ENCODE peak calls at places on chromosomes 3 and 15, in five cellular contexts. Y is OCI-LY7; N is psoas muscle; H is activated CD8-positive, alpha-beta T cell treated with anti-CD3 and anti-CD28 coated beads for 36 hours; I is GM12865. P is an unnamed sample.

GRCh38 chr3:122357828-122358617 is 25.0 kb downstream of the MIX23 start:
- DNase-seq in N (no peak), H (no peak), Y (no peak), I (no peak), P (no peak)

GRCh38 chr3:188233320-188233719 is 79.4 kb downstream of the LPP start:
- DNase-seq in H (no peak), N (no peak), Y (no peak), I (no peak), P (no peak)

GRCh38 chr3:37986479-37987314 is 3.9 kb upstream of the VILL start:
- DNase-seq in N (no peak), I (no peak), Y (no peak), H (no peak), P (no peak)

GRCh38 chr3:111714305-111714704 is 119.2 kb upstream of the ZBED2 start:
- DNase-seq in I (no peak), H (no peak), Y (no peak), N (no peak), P (no peak)

GRCh38 chr3:59436164-59436958 is 386.5 kb upstream of the CFAP20DC start:
- DNase-seq in H (no peak), Y (no peak), I (no peak), N (no peak), P (no peak)

GRCh38 chr15:92839696-92840095 is 60.4 kb upstream of the CHD2 start:
- DNase-seq in N (no peak), I (peak), Y (peak), H (peak), P (no peak)

GRCh38 chr3:14537590-14538450 is 2.3 kb downstream of the GRIP2 start:
- DNase-seq in N (peak), I (peak), Y (peak), H (peak), P (no peak)

GRCh38 chr3:4752201-4753072 is 226.8 kb upstream of the BHLHE40 start:
- DNase-seq in N (no peak), H (no peak), I (no peak), Y (no peak), P (no peak)

GRCh38 chr15:27271258-27271657 is 300.3 kb downstream of the GABRG3 start:
- DNase-seq in I (no peak), H (no peak), Y (no peak), N (no peak), P (no peak)

GRCh38 chr3:178078933-178079332 is 457.3 kb upstream of the KCNMB2 start:
- DNase-seq in N (no peak), I (no peak), H (no peak), Y (no peak), P (no peak)

DNA sequence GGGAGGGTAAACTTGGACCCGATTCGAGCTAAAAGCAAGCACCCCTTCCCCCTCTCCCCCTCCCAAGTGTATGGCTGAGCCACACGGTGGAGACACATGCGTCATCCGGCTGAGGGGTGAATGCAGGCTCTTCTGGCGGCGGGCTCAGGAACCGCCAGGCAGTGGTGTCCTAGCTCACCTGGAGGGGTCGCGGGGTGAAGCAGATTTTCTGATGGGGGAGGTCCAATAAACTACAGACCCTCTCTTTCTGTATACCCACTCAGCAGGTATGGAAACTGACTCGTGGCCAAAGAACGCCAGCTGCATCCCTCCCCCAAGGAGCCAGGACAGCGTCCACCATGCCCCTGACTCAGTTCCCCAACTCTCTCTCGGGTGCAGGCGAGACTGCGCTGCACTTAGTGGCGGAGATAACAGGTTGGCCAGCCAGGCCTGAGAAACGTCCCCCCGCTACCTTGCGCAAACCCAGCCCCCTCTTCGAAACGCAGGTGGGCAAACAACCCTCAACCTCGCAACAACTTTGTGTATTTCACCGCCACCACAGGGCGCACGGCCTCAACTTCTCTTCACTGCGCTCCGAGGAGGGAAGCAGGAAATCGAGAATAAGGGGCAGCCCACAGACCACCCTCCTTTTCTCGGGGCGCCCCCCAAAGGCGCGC is 1.3 kb downstream of the MAGI1 start:
- DNase-seq in Y (no peak), N (peak), I (no peak), H (no peak), P (peak)
- TF ChIP-seq CTCF in Y (no peak), N (no peak), I (no peak), H (no peak), P (no peak)

DNA sequence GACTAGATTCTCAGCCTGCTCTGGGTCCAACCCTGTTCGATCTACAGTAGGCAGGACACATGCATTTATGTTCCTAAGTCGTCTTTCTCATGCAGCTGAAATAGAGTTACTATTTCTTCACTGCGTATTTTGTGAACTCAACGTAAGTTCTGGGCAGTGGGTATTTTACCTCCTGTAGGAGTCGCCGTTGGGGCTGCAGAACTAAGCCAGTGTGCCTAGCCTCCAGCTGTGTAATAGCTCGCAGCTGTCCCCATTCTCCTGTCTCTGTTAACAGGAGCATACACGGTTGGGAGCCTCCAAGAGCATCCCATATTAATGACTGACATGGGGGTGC is 58.4 kb upstream of the HRH1 start:
- DNase-seq in H (peak), N (no peak), I (no peak), Y (no peak), P (no peak)
- TF ChIP-seq CTCF in H (no peak), N (no peak), I (no peak), Y (no peak), P (no peak)

DNA sequence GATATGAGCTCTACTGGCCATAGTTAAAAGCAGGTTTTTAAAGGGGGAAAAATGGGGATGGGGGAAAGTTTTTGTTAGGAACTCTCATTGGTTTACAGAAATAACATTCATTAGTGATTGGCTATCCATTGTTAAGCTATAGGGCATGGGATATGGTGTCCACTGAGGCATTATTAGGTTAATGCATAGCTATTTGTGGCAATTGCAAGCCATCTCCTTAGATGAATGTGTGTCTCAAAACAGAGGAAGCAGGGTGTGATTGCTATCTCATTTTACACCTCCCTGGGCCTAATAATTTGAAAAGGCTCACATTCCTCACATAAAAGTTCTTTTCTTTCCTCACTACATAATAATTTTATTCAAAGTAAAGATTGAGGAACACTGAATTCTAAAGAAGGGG is 396.6 kb downstream of the TAFA4 start:
- DNase-seq in H (no peak), N (no peak), I (no peak), Y (no peak), P (no peak)
- TF ChIP-seq CTCF in H (no peak), N (no peak), I (no peak), Y (no peak), P (no peak)

DNA sequence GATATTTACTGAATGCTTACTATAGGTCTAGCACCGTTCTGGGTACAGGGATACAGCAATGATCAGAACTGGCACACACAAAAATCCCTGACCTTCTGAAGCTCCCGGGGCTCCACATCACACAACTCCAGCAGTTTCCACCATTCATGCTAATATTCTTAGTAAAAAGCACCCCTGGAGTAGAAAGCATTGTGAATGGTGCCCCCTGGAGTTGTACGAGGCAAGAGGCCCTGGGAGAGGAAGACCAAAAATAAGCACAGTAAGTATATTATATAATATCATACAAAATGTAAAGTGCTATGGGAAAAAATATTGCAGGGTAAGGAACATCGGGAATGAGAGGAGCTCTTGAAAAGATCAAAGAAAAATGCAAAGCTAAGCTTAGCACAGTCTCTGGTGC is 790 bp upstream of the SRGAP3 start:
- DNase-seq in H (no peak), I (no peak), N (no peak), Y (no peak), P (no peak)
- TF ChIP-seq CTCF in H (no peak), I (no peak), N (peak), Y (no peak), P (peak)

DNA sequence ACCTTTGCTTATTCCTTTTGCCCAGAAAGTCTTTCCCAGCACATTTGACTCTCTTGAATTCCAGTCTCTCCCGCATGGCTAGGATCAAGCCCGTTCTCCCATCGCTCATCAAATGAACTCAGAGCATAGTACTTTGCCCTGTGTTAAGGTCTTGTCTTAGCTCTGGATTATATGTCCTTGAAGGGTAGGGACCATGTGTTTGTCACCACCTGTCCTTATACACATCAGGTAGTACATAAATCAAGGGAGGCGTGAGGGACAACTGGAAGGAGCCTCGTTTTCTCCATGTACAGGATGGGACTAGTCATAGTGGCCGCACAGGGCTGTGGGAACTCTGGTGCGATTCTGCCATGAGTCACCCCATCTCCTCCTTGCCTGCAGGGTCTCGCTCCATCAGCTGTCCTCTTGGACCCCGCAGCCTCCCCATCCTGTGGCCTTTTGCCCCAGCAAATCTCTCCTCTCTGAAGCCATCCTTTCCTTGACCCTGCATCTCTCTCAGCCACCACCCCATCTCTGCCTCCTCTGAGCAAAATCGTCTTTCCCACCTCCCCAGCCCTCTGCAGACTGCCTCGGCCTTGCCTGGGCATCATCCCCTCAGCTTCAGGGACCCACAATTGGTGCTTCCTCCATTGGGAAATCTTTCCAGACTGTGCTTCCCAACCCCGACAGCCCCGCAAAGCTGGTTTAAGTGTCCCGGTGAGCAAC is 33.4 kb upstream of the RAB6B start:
- DNase-seq in I (no peak), Y (no peak), N (no peak), H (no peak), P (no peak)
- TF ChIP-seq CTCF in I (no peak), Y (no peak), N (no peak), H (no peak), P (no peak)

DNA sequence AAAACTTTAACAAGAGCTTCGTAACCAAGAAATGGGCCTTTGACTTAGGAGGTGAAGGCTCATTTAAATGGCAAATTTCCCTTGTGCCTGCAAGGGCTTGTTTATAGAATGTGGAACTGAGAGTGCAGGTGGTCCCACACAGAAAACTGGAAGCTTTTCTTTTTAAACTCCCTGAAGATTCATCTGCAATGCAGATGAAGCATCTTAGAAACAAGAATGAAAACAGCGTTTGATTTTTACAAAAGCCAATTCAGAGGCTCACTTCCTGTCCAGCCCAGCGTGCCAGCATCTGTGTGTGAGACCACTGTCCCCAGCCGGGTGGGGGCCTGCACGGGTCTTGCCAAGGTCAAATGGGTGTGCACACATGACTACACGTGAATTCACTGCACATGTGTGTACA is 94.7 kb downstream of the LINGO1 start:
- DNase-seq in N (no peak), H (no peak), I (peak), Y (peak), P (peak)
- TF ChIP-seq CTCF in N (no peak), H (no peak), I (no peak), Y (no peak), P (no peak)

GRCh38 chr3:2713923-2714322 is 396.3 kb downstream of the IL5RA start:
- DNase-seq in H (peak), I (peak), Y (peak), N (no peak), P (no peak)
- TF ChIP-seq CTCF in H (peak), I (peak), Y (peak), N (no peak), P (peak)

GRCh38 chr3:172813462-172813861 is 62.9 kb downstream of the ECT2 start:
- DNase-seq in N (no peak), H (no peak), I (no peak), Y (no peak), P (no peak)

GRCh38 chr3:172804323-172804722 is 53.8 kb downstream of the ECT2 start:
- DNase-seq in I (no peak), Y (no peak), N (no peak), H (no peak), P (no peak)

GRCh38 chr3:172811099-172811498 is 60.6 kb downstream of the ECT2 start:
- DNase-seq in Y (no peak), H (no peak), I (no peak), N (no peak), P (no peak)

GRCh38 chr3:172803489-172803888 is 53.0 kb downstream of the ECT2 start:
- DNase-seq in N (no peak), H (no peak), Y (no peak), I (no peak), P (no peak)

GRCh38 chr3:172808969-172809546 is 58.5 kb downstream of the ECT2 start:
- DNase-seq in H (no peak), Y (peak), I (peak), N (no peak), P (no peak)
- TF ChIP-seq CTCF in H (peak), Y (peak), I (peak), N (peak), P (peak)

DNA sequence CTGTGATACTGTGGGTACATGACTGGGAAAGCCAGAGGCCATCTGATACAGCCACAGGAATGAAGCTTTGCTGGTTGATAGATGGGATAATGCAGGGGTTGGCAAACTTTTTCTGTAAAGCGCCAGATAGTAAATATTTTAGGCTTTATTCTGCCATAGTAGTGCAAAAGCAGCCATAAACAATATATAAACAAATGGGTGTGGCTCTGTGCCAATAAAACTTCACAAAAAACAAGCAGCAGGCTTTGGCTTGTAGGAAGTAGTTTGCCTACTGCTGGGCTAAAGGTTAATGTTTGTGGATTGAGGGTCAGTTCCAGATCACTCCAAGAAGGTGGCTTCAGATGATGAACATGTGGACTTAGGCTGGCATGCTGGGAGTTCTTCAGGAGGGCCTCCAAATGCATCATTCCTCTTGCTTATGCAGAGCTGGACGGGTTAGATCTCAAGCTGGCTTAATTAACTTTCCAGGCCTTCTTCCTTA is 305.7 kb downstream of the RPLP1 start:
- DNase-seq in Y (no peak), I (no peak), H (no peak), N (no peak), P (no peak)
- TF ChIP-seq CTCF in Y (no peak), I (no peak), H (no peak), N (no peak), P (no peak)

P was measured in GM13977.